ENCODE peak calls at places on chromosomes 2 and 18, in five cellular contexts. O is cerebellar cortex; A is stimulated activated CD4-positive, alpha-beta T cell treated with anti-CD3 and anti-CD28 coated beads, Interleukin-15, amount 100 ng/mL, for 24 hours; J is EH; E is GM20000. D is an unnamed sample.

GRCh38 chr2:37083873-37084792 is at the start of the genes GPATCH11 and HEATR5B:
- DNase-seq in O (peak; percentile 98), A (peak; percentile 95), E (peak; percentile 91), J (peak; percentile 97), D (peak; percentile 90)

GRCh38 chr2:216474925-216475670 is 23.5 kb upstream of the RPL37A start:
- DNase-seq in J (no peak), O (no peak), E (peak; percentile 28), A (peak; percentile 58), D (no peak)

GRCh38 chr2:233556756-233557736 is 9.5 kb downstream of the USP40 start:
- DNase-seq in A (no peak), O (no peak), E (no peak), J (peak; percentile 92), D (no peak)

GRCh38 chr2:16617282-16618266 is 48.1 kb downstream of the CYRIA start:
- DNase-seq in J (no peak), A (no peak), E (no peak), O (peak; percentile 30), D (no peak)

GRCh38 chr18:54983041-54983686 is 23.9 kb upstream of the CCDC68 start:
- DNase-seq in E (peak; percentile 42), J (peak; percentile 74), A (no peak), O (peak; percentile 53), D (no peak)

GRCh38 chr2:181615086-181615635 is 41.7 kb downstream of the CERKL start:
- DNase-seq in O (peak; percentile 78), J (no peak), A (no peak), E (no peak), D (no peak)

GRCh38 chr2:217645891-217646290 is 356.9 kb downstream of the TNS1 start:
- DNase-seq in A (no peak), E (no peak), O (no peak), J (peak; percentile 62), D (no peak)

GRCh38 chr2:35973132-35973736 is 382.3 kb upstream of the CRIM1 start:
- DNase-seq in O (peak; percentile 23), A (peak; percentile 14), J (peak; percentile 45), E (peak; percentile 6), D (no peak)

GRCh38 chr2:25473758-25474335 is 132.1 kb upstream of the DNMT3A start:
- DNase-seq in E (no peak), O (peak; percentile 25), J (no peak), A (no peak), D (no peak)

GRCh38 chr2:20148411-20148810 is 76.5 kb downstream of the SDC1 start:
- DNase-seq in A (no peak), J (peak; percentile 17), E (no peak), O (no peak), D (no peak)

GRCh38 chr2:127957240-127957639 is 70.6 kb downstream of the SAP130 start:
- DNase-seq in A (no peak), J (peak; percentile 9), O (no peak), E (no peak), D (no peak)

GRCh38 chr18:394997-395383 is 105.5 kb downstream of the COLEC12 start:
- DNase-seq in A (no peak), J (peak; percentile 94), O (no peak), E (no peak), D (no peak)

GRCh38 chr2:215920244-215921100 is 92.9 kb downstream of the MREG start:
- DNase-seq in J (peak; percentile 83), O (peak; percentile 62), E (peak; percentile 44), A (peak; percentile 66), D (peak; percentile 38)

GRCh38 chr2:110105608-110106467 is 9.8 kb downstream of the MALL start:
- DNase-seq in O (no peak), J (peak; percentile 78), E (no peak), A (peak; percentile 25), D (no peak)

GRCh38 chr18:23493654-23494053 is 9.7 kb upstream of the RMC1 start:
- DNase-seq in J (no peak), E (no peak), A (no peak), O (no peak), D (no peak)

GRCh38 chr2:114122861-114123391 is 233.0 kb downstream of the ACTR3 start:
- DNase-seq in J (no peak), E (no peak), A (no peak), O (no peak), D (no peak)

GRCh38 chr18:789397-789796 is 22.6 kb downstream of the YES1 start:
- DNase-seq in A (no peak), E (no peak), O (no peak), J (no peak), D (no peak)

GRCh38 chr2:71934595-71935263 is 212.9 kb downstream of the CYP26B1 start:
- DNase-seq in A (no peak), O (no peak), E (no peak), J (peak; percentile 88), D (no peak)

GRCh38 chr18:35695803-35696202 is 114.3 kb downstream of the GALNT1 start:
- DNase-seq in O (peak; percentile 87), J (no peak), E (no peak), A (no peak), D (no peak)

GRCh38 chr18:77055429-77056310 is 76.9 kb downstream of the MBP start:
- DNase-seq in J (no peak), E (no peak), A (peak; percentile 43), O (no peak), D (no peak)

GRCh38 chr2:215966951-215967350 is 46.4 kb downstream of the MREG start:
- DNase-seq in J (peak; percentile 60), E (no peak), O (no peak), A (no peak), D (no peak)

GRCh38 chr2:60961457-60961856 is 56.1 kb upstream of the PEX13 start:
- DNase-seq in O (no peak), A (no peak), J (peak; percentile 43), E (no peak), D (no peak)

GRCh38 chr18:55768255-55768654 is 180.3 kb upstream of the TCF4 start:
- DNase-seq in E (no peak), A (no peak), O (no peak), J (peak; percentile 68), D (no peak)

GRCh38 chr2:12928706-12929291 is 212.1 kb downstream of the TRIB2 start:
- DNase-seq in E (no peak), O (no peak), A (no peak), J (peak; percentile 73), D (no peak)

GRCh38 chr2:181998045-181998444 is 12.4 kb downstream of the PPP1R1C start:
- DNase-seq in A (no peak), J (no peak), O (no peak), E (no peak), D (no peak)

GRCh38 chr2:240341064-240341463 is 94.4 kb upstream of the GPC1 start:
- DNase-seq in E (no peak), O (peak; percentile 75), J (no peak), A (no peak), D (no peak)

GRCh38 chr2:181306785-181307184 is 150.4 kb upstream of the ITGA4 start:
- DNase-seq in E (peak; percentile 8), O (no peak), J (peak; percentile 24), A (no peak), D (no peak)

GRCh38 chr2:223039618-223040017 is 12.4 kb upstream of the KCNE4 start:
- DNase-seq in J (peak; percentile 73), A (no peak), E (no peak), O (no peak), D (no peak)

GRCh38 chr2:73832905-73833304 is 4.1 kb downstream of the STAMBP start:
- DNase-seq in O (peak; percentile 37), J (peak; percentile 48), A (no peak), E (no peak), D (no peak)

GRCh38 chr18:59056706-59057492 is 82.8 kb upstream of the SEC11C start:
- DNase-seq in E (peak; percentile 45), A (no peak), J (peak; percentile 83), O (peak; percentile 48), D (peak; percentile 40)

GRCh38 chr18:61551586-61551985 is 218.4 kb downstream of the CDH20 start:
- DNase-seq in J (peak; percentile 83), E (peak; percentile 76), O (peak; percentile 92), A (peak; percentile 14), D (no peak)

GRCh38 chr18:24094561-24094960 is 44.3 kb upstream of the CABYR start:
- DNase-seq in A (no peak), E (no peak), O (no peak), J (peak; percentile 44), D (no peak)

GRCh38 chr2:25222475-25223121 is 54.2 kb upstream of the POMC start:
- DNase-seq in E (no peak), A (no peak), O (no peak), J (no peak), D (no peak)

GRCh38 chr2:43692428-43692994 is 16.3 kb upstream of the C1GALT1C1L start:
- DNase-seq in A (no peak), E (no peak), J (no peak), O (no peak), D (no peak)